ENCODE peak calls at places on chromosomes 4 and X, in ten cellular contexts. One of them, this sample, is unnamed.

GRCh38 chr4:8195431-8195830 is 3.7 kb upstream of the SH3TC1 start:
- DNase-seq in ovary: no peak
- DNase-seq in uterus: no peak
- DNase-seq in prostate gland: no peak
- DNase-seq in tibial nerve: no peak
- DNase-seq in lower leg skin: no peak
- DNase-seq in esophagus muscularis mucosa: no peak
- DNase-seq in suprapubic skin: no peak
- DNase-seq in stomach: no peak
- DNase-seq in body of pancreas: no peak
- DNase-seq in this sample: no peak

GRCh38 chr4:32485976-32486375 is 1765.8 kb downstream of the PCDH7 start:
- DNase-seq in ovary: no peak
- DNase-seq in uterus: no peak
- DNase-seq in prostate gland: no peak
- DNase-seq in tibial nerve: no peak
- DNase-seq in lower leg skin: no peak
- DNase-seq in esophagus muscularis mucosa: no peak
- DNase-seq in suprapubic skin: no peak
- DNase-seq in stomach: no peak
- DNase-seq in body of pancreas: no peak
- DNase-seq in this sample: no peak

GRCh38 chr4:41400296-41400695 is 137.7 kb upstream of the LIMCH1 start:
- DNase-seq in ovary: no peak
- DNase-seq in uterus: no peak
- DNase-seq in prostate gland: no peak
- DNase-seq in tibial nerve: no peak
- DNase-seq in lower leg skin: no peak
- DNase-seq in esophagus muscularis mucosa: no peak
- DNase-seq in suprapubic skin: no peak
- DNase-seq in stomach: no peak
- DNase-seq in body of pancreas: no peak
- DNase-seq in this sample: no peak

GRCh38 chr4:84967292-84967651 is 782 bp upstream of the WDFY3 start:
- DNase-seq in ovary: peak; percentile 40
- DNase-seq in uterus: peak; percentile 27
- DNase-seq in prostate gland: no peak
- DNase-seq in tibial nerve: no peak
- DNase-seq in lower leg skin: peak; percentile 46
- DNase-seq in esophagus muscularis mucosa: no peak
- DNase-seq in suprapubic skin: no peak
- DNase-seq in stomach: no peak
- DNase-seq in body of pancreas: peak; percentile 30
- DNase-seq in this sample: no peak

GRCh38 chr4:180560896-180561295 is 1682.3 kb upstream of the TENM3 start:
- DNase-seq in ovary: no peak
- DNase-seq in uterus: no peak
- DNase-seq in prostate gland: no peak
- DNase-seq in tibial nerve: no peak
- DNase-seq in lower leg skin: no peak
- DNase-seq in esophagus muscularis mucosa: no peak
- DNase-seq in suprapubic skin: no peak
- DNase-seq in stomach: no peak
- DNase-seq in body of pancreas: no peak
- DNase-seq in this sample: no peak

GRCh38 chr4:82500106-82500738 is 61.6 kb downstream of the TMEM150C start:
- DNase-seq in ovary: no peak
- DNase-seq in uterus: no peak
- DNase-seq in prostate gland: no peak
- DNase-seq in tibial nerve: no peak
- DNase-seq in lower leg skin: no peak
- DNase-seq in esophagus muscularis mucosa: no peak
- DNase-seq in suprapubic skin: no peak
- DNase-seq in stomach: no peak
- DNase-seq in body of pancreas: no peak
- DNase-seq in this sample: no peak

GRCh38 chrX:74593593-74593992 is 20.8 kb downstream of the RLIM start:
- DNase-seq in ovary: no peak
- DNase-seq in uterus: no peak
- DNase-seq in prostate gland: no peak
- DNase-seq in tibial nerve: no peak
- DNase-seq in lower leg skin: no peak
- DNase-seq in esophagus muscularis mucosa: no peak
- DNase-seq in suprapubic skin: no peak
- DNase-seq in stomach: no peak
- DNase-seq in body of pancreas: no peak
- DNase-seq in this sample: no peak

GRCh38 chr4:1323635-1324442 is 23.2 kb upstream of the UVSSA start:
- DNase-seq in ovary: no peak
- DNase-seq in uterus: no peak
- DNase-seq in prostate gland: no peak
- DNase-seq in tibial nerve: no peak
- DNase-seq in lower leg skin: no peak
- DNase-seq in esophagus muscularis mucosa: no peak
- DNase-seq in suprapubic skin: no peak
- DNase-seq in stomach: no peak
- DNase-seq in body of pancreas: no peak
- DNase-seq in this sample: no peak

GRCh38 chrX:13538414-13538813 is 31.0 kb upstream of the EGFL6 start:
- DNase-seq in ovary: no peak
- DNase-seq in uterus: no peak
- DNase-seq in prostate gland: no peak
- DNase-seq in tibial nerve: no peak
- DNase-seq in lower leg skin: no peak
- DNase-seq in esophagus muscularis mucosa: no peak
- DNase-seq in suprapubic skin: no peak
- DNase-seq in stomach: no peak
- DNase-seq in body of pancreas: no peak
- DNase-seq in this sample: no peak

GRCh38 chrX:21658746-21659145 is 616 bp upstream of the KLHL34 start:
- DNase-seq in ovary: no peak
- DNase-seq in uterus: no peak
- DNase-seq in prostate gland: no peak
- DNase-seq in tibial nerve: no peak
- DNase-seq in lower leg skin: no peak
- DNase-seq in esophagus muscularis mucosa: no peak
- DNase-seq in suprapubic skin: no peak
- DNase-seq in stomach: no peak
- DNase-seq in body of pancreas: no peak
- DNase-seq in this sample: peak; percentile 37
- TF ChIP-seq POLR2A in ovary: no peak
- TF ChIP-seq POLR2A in uterus: no peak
- TF ChIP-seq POLR2A in prostate gland: no peak
- TF ChIP-seq POLR2A in tibial nerve: no peak
- TF ChIP-seq POLR2A in lower leg skin: no peak
- TF ChIP-seq POLR2A in esophagus muscularis mucosa: no peak
- TF ChIP-seq POLR2A in suprapubic skin: no peak
- TF ChIP-seq POLR2A in stomach: no peak
- TF ChIP-seq POLR2A in body of pancreas: no peak
- TF ChIP-seq POLR2A in this sample: no peak

GRCh38 chr4:151991001-151991883 is 230.4 kb upstream of the GATB start:
- DNase-seq in ovary: no peak
- DNase-seq in uterus: no peak
- DNase-seq in prostate gland: no peak
- DNase-seq in tibial nerve: no peak
- DNase-seq in lower leg skin: no peak
- DNase-seq in esophagus muscularis mucosa: no peak
- DNase-seq in suprapubic skin: no peak
- DNase-seq in stomach: no peak
- DNase-seq in body of pancreas: peak; percentile 2
- DNase-seq in this sample: no peak
- H3K4me3 ChIP-seq in ovary: no peak overlapping the region
- H3K4me3 ChIP-seq in uterus: no peak overlapping the region
- H3K4me3 ChIP-seq in prostate gland: no peak overlapping the region
- H3K4me3 ChIP-seq in tibial nerve: no peak overlapping the region
- H3K4me3 ChIP-seq in lower leg skin: no peak overlapping the region
- H3K4me3 ChIP-seq in esophagus muscularis mucosa: no peak overlapping the region
- H3K4me3 ChIP-seq in suprapubic skin: no peak overlapping the region
- H3K4me3 ChIP-seq in stomach: no peak overlapping the region
- H3K4me3 ChIP-seq in body of pancreas: no peak overlapping the region
- H3K4me3 ChIP-seq in this sample: no peak overlapping the region

GRCh38 chr4:184313710-184314659 is 96.3 kb upstream of the ENPP6 start:
- DNase-seq in ovary: no peak
- DNase-seq in uterus: no peak
- DNase-seq in prostate gland: no peak
- DNase-seq in tibial nerve: no peak
- DNase-seq in lower leg skin: no peak
- DNase-seq in esophagus muscularis mucosa: peak; percentile 47
- DNase-seq in suprapubic skin: no peak
- DNase-seq in stomach: no peak
- DNase-seq in body of pancreas: peak; percentile 54
- DNase-seq in this sample: peak; percentile 44
- TF ChIP-seq POLR2A in ovary: no peak
- TF ChIP-seq POLR2A in uterus: no peak
- TF ChIP-seq POLR2A in prostate gland: no peak
- TF ChIP-seq POLR2A in tibial nerve: no peak
- TF ChIP-seq POLR2A in lower leg skin: no peak
- TF ChIP-seq POLR2A in esophagus muscularis mucosa: no peak
- TF ChIP-seq POLR2A in suprapubic skin: no peak
- TF ChIP-seq POLR2A in stomach: no peak
- TF ChIP-seq POLR2A in body of pancreas: no peak
- TF ChIP-seq POLR2A in this sample: no peak

GRCh38 chrX:138740361-138740760 is 28.8 kb upstream of the FGF13 start:
- DNase-seq in ovary: no peak
- DNase-seq in uterus: no peak
- DNase-seq in prostate gland: no peak
- DNase-seq in tibial nerve: no peak
- DNase-seq in lower leg skin: no peak
- DNase-seq in esophagus muscularis mucosa: no peak
- DNase-seq in suprapubic skin: no peak
- DNase-seq in stomach: no peak
- DNase-seq in body of pancreas: no peak
- DNase-seq in this sample: no peak
- H3K4me3 ChIP-seq in ovary: no peak overlapping the region
- H3K4me3 ChIP-seq in uterus: no peak overlapping the region
- H3K4me3 ChIP-seq in prostate gland: no peak overlapping the region
- H3K4me3 ChIP-seq in tibial nerve: no peak overlapping the region
- H3K4me3 ChIP-seq in lower leg skin: no peak overlapping the region
- H3K4me3 ChIP-seq in esophagus muscularis mucosa: no peak overlapping the region
- H3K4me3 ChIP-seq in suprapubic skin: no peak overlapping the region
- H3K4me3 ChIP-seq in stomach: no peak overlapping the region
- H3K4me3 ChIP-seq in body of pancreas: no peak overlapping the region
- H3K4me3 ChIP-seq in this sample: no peak overlapping the region

GRCh38 chr4:71607780-71608673 is 175.9 kb downstream of the GC start:
- DNase-seq in ovary: no peak
- DNase-seq in uterus: no peak
- DNase-seq in prostate gland: no peak
- DNase-seq in tibial nerve: no peak
- DNase-seq in lower leg skin: no peak
- DNase-seq in esophagus muscularis mucosa: no peak
- DNase-seq in suprapubic skin: no peak
- DNase-seq in stomach: no peak
- DNase-seq in body of pancreas: no peak
- DNase-seq in this sample: no peak

GRCh38 chr4:71607109-71607508 is 176.8 kb downstream of the GC start:
- DNase-seq in ovary: no peak
- DNase-seq in uterus: no peak
- DNase-seq in prostate gland: no peak
- DNase-seq in tibial nerve: no peak
- DNase-seq in lower leg skin: no peak
- DNase-seq in esophagus muscularis mucosa: no peak
- DNase-seq in suprapubic skin: no peak
- DNase-seq in stomach: no peak
- DNase-seq in body of pancreas: no peak
- DNase-seq in this sample: no peak

GRCh38 chr4:71609651-71610050 is 174.2 kb downstream of the GC start:
- DNase-seq in ovary: no peak
- DNase-seq in uterus: no peak
- DNase-seq in prostate gland: no peak
- DNase-seq in tibial nerve: no peak
- DNase-seq in lower leg skin: no peak
- DNase-seq in esophagus muscularis mucosa: no peak
- DNase-seq in suprapubic skin: no peak
- DNase-seq in stomach: no peak
- DNase-seq in body of pancreas: no peak
- DNase-seq in this sample: no peak

GRCh38 chr4:71609159-71609558 is 174.7 kb downstream of the GC start:
- DNase-seq in ovary: no peak
- DNase-seq in uterus: no peak
- DNase-seq in prostate gland: no peak
- DNase-seq in tibial nerve: no peak
- DNase-seq in lower leg skin: no peak
- DNase-seq in esophagus muscularis mucosa: no peak
- DNase-seq in suprapubic skin: no peak
- DNase-seq in stomach: no peak
- DNase-seq in body of pancreas: no peak
- DNase-seq in this sample: no peak

GRCh38 chr4:71608674-71609062 is 175.2 kb downstream of the GC start:
- DNase-seq in ovary: no peak
- DNase-seq in uterus: no peak
- DNase-seq in prostate gland: no peak
- DNase-seq in tibial nerve: no peak
- DNase-seq in lower leg skin: no peak
- DNase-seq in esophagus muscularis mucosa: no peak
- DNase-seq in suprapubic skin: no peak
- DNase-seq in stomach: no peak
- DNase-seq in body of pancreas: no peak
- DNase-seq in this sample: no peak
- TF ChIP-seq POLR2A in ovary: no peak
- TF ChIP-seq POLR2A in uterus: no peak
- TF ChIP-seq POLR2A in prostate gland: no peak
- TF ChIP-seq POLR2A in tibial nerve: no peak
- TF ChIP-seq POLR2A in lower leg skin: no peak
- TF ChIP-seq POLR2A in esophagus muscularis mucosa: no peak
- TF ChIP-seq POLR2A in suprapubic skin: no peak
- TF ChIP-seq POLR2A in stomach: no peak
- TF ChIP-seq POLR2A in body of pancreas: no peak
- TF ChIP-seq POLR2A in this sample: no peak

GRCh38 chrX:56784666-56785065 is 55.6 kb downstream of the NBDY start:
- DNase-seq in ovary: no peak
- DNase-seq in uterus: no peak
- DNase-seq in prostate gland: no peak
- DNase-seq in tibial nerve: no peak
- DNase-seq in lower leg skin: no peak
- DNase-seq in esophagus muscularis mucosa: no peak
- DNase-seq in suprapubic skin: peak; percentile 22
- DNase-seq in stomach: no peak
- DNase-seq in body of pancreas: no peak
- DNase-seq in this sample: no peak

GRCh38 chrX:56783996-56784620 is 55.1 kb downstream of the NBDY start:
- DNase-seq in ovary: no peak
- DNase-seq in uterus: peak; percentile 11
- DNase-seq in prostate gland: no peak
- DNase-seq in tibial nerve: no peak
- DNase-seq in lower leg skin: no peak
- DNase-seq in esophagus muscularis mucosa: no peak
- DNase-seq in suprapubic skin: peak; percentile 59
- DNase-seq in stomach: no peak
- DNase-seq in body of pancreas: no peak
- DNase-seq in this sample: no peak

GRCh38 chrX:56782791-56783449 is 53.9 kb downstream of the NBDY start:
- DNase-seq in ovary: no peak
- DNase-seq in uterus: no peak
- DNase-seq in prostate gland: no peak
- DNase-seq in tibial nerve: no peak
- DNase-seq in lower leg skin: no peak
- DNase-seq in esophagus muscularis mucosa: no peak
- DNase-seq in suprapubic skin: peak; percentile 68
- DNase-seq in stomach: no peak
- DNase-seq in body of pancreas: no peak
- DNase-seq in this sample: no peak

GRCh38 chrX:56782362-56782761 is 53.3 kb downstream of the NBDY start:
- DNase-seq in ovary: no peak
- DNase-seq in uterus: no peak
- DNase-seq in prostate gland: no peak
- DNase-seq in tibial nerve: no peak
- DNase-seq in lower leg skin: no peak
- DNase-seq in esophagus muscularis mucosa: no peak
- DNase-seq in suprapubic skin: no peak
- DNase-seq in stomach: no peak
- DNase-seq in body of pancreas: no peak
- DNase-seq in this sample: no peak

GRCh38 chrX:56783450-56783831 is 54.4 kb downstream of the NBDY start:
- DNase-seq in ovary: peak; percentile 88
- DNase-seq in uterus: peak; percentile 82
- DNase-seq in prostate gland: no peak
- DNase-seq in tibial nerve: no peak
- DNase-seq in lower leg skin: no peak
- DNase-seq in esophagus muscularis mucosa: no peak
- DNase-seq in suprapubic skin: peak; percentile 85
- DNase-seq in stomach: peak; percentile 77
- DNase-seq in body of pancreas: no peak
- DNase-seq in this sample: no peak
- H3K4me3 ChIP-seq in ovary: peak overlapping the region; percentile 25
- H3K4me3 ChIP-seq in uterus: peak overlapping the region; percentile 25
- H3K4me3 ChIP-seq in prostate gland: no peak overlapping the region
- H3K4me3 ChIP-seq in tibial nerve: peak overlapping the region; percentile 5
- H3K4me3 ChIP-seq in lower leg skin: no peak overlapping the region
- H3K4me3 ChIP-seq in esophagus muscularis mucosa: peak overlapping the region; percentile 48
- H3K4me3 ChIP-seq in suprapubic skin: no peak overlapping the region
- H3K4me3 ChIP-seq in stomach: peak overlapping the region; percentile 43
- H3K4me3 ChIP-seq in body of pancreas: no peak overlapping the region
- H3K4me3 ChIP-seq in this sample: peak overlapping the region; percentile 40